ENCODE peak calls at places on chromosome 18, in eight cellular contexts. W is fibroblast of lung; M is fibroblast of the aortic adventitia; O is testis; G is body of pancreas; Q is mesothelial cell of epicardium; A is CD8-positive, alpha-beta T cell; H is gastrocnemius medialis. J is an unnamed sample.

GRCh38 chr18:76273036-76273545 is 222.0 kb downstream of the ZNF516 start:
- DNase-seq in W (no peak), M (no peak), O (no peak), G (no peak), Q (no peak), A (no peak), H (no peak), J (no peak)

GRCh38 chr18:27780061-27780740 is 396.7 kb downstream of the CDH2 start:
- DNase-seq in W (peak), M (no peak), O (no peak), G (no peak), Q (no peak), A (no peak), H (no peak), J (no peak)

GRCh38 chr18:52367962-52368745 is 28.2 kb downstream of the DCC start:
- DNase-seq in W (no peak), M (no peak), O (no peak), G (no peak), Q (no peak), A (no peak), H (no peak), J (no peak)

GRCh38 chr18:56900195-56901094 is 246.4 kb upstream of the BOD1L2 start:
- DNase-seq in W (no peak), M (no peak), O (no peak), G (no peak), Q (no peak), A (no peak), H (no peak), J (no peak)

GRCh38 chr18:54717673-54718435 is 110.4 kb upstream of the RAB27B start:
- DNase-seq in W (peak), M (no peak), O (no peak), G (no peak), Q (no peak), A (peak), H (no peak), J (peak)

GRCh38 chr18:55547705-55548056 is 40.3 kb downstream of the TCF4 start:
- DNase-seq in W (no peak), M (no peak), O (no peak), G (no peak), Q (no peak), A (no peak), H (no peak), J (no peak)

GRCh38 chr18:5969355-5970003 is 74.2 kb upstream of the TMEM200C start:
- DNase-seq in W (no peak), M (no peak), O (no peak), G (no peak), Q (no peak), A (no peak), H (no peak), J (no peak)

GRCh38 chr18:8329186-8329771 is 280.0 kb upstream of the RAB12 start:
- DNase-seq in W (peak), M (peak), O (no peak), G (no peak), Q (no peak), A (no peak), H (peak), J (no peak)

GRCh38 chr18:49431563-49431962 is 28.9 kb downstream of the DYM start:
- DNase-seq in W (peak), M (no peak), O (no peak), G (no peak), Q (no peak), A (no peak), H (no peak), J (no peak)

GRCh38 chr18:2441544-2441943 is 129.8 kb downstream of the METTL4 start:
- DNase-seq in W (peak), M (no peak), O (no peak), G (no peak), Q (no peak), A (no peak), H (no peak), J (no peak)

GRCh38 chr18:23276456-23276855 is 141.2 kb downstream of the CABLES1 start:
- DNase-seq in W (no peak), M (peak), O (no peak), G (no peak), Q (no peak), A (no peak), H (no peak), J (no peak)

GRCh38 chr18:77086656-77087390 is 45.8 kb downstream of the MBP start:
- DNase-seq in W (no peak), M (peak), O (no peak), G (no peak), Q (no peak), A (no peak), H (peak), J (peak)

GRCh38 chr18:13800505-13801259 is 23.3 kb upstream of the MC5R start:
- DNase-seq in W (peak), M (peak), O (peak), G (peak), Q (peak), A (peak), H (no peak), J (peak)

GRCh38 chr18:37520508-37520907 is 45.1 kb downstream of the CELF4 start:
- DNase-seq in W (no peak), M (no peak), O (no peak), G (no peak), Q (no peak), A (no peak), H (no peak), J (no peak)

GRCh38 chr18:46260016-46260878 is 156.1 kb downstream of the HAUS1 start:
- DNase-seq in W (peak), M (peak), O (no peak), G (no peak), Q (no peak), A (no peak), H (no peak), J (no peak)

GRCh38 chr18:59660398-59660797 is 36.8 kb downstream of the CCBE1 start:
- DNase-seq in W (no peak), M (no peak), O (no peak), G (no peak), Q (no peak), A (no peak), H (no peak), J (no peak)

GRCh38 chr18:26745288-26745975 is 120.1 kb downstream of the AQP4 start:
- DNase-seq in W (no peak), M (no peak), O (no peak), G (peak), Q (no peak), A (no peak), H (no peak), J (no peak)

GRCh38 chr18:2303517-2304238 is 267.6 kb downstream of the METTL4 start:
- DNase-seq in W (peak), M (peak), O (no peak), G (no peak), Q (no peak), A (no peak), H (no peak), J (no peak)

GRCh38 chr18:34330308-34330707 is 105.6 kb upstream of the NOL4 start:
- DNase-seq in W (no peak), M (no peak), O (no peak), G (no peak), Q (no peak), A (no peak), H (no peak), J (no peak)

GRCh38 chr18:76005632-76006031 is 489.4 kb downstream of the ZNF516 start:
- DNase-seq in W (no peak), M (no peak), O (no peak), G (no peak), Q (no peak), A (no peak), H (no peak), J (no peak)

GRCh38 chr18:29083545-29083944 is 906.6 kb upstream of the CDH2 start:
- DNase-seq in W (no peak), M (peak), O (no peak), G (no peak), Q (no peak), A (no peak), H (no peak), J (no peak)

GRCh38 chr18:27185025-27185763 is at the start of gene CHST9:
- DNase-seq in W (no peak), M (no peak), O (peak), G (peak), Q (no peak), A (no peak), H (no peak), J (peak)

GRCh38 chr18:59301974-59302373 is 16.5 kb downstream of the CPLX4 start:
- DNase-seq in W (no peak), M (no peak), O (no peak), G (no peak), Q (no peak), A (no peak), H (no peak), J (no peak)

GRCh38 chr18:79405781-79406575 is 10.2 kb downstream of the NFATC1 start:
- DNase-seq in W (no peak), M (no peak), O (peak), G (peak), Q (no peak), A (peak), H (peak), J (no peak)

GRCh38 chr18:470661-471501 is 29.6 kb downstream of the COLEC12 start:
- DNase-seq in W (peak), M (peak), O (no peak), G (no peak), Q (no peak), A (no peak), H (no peak), J (no peak)

GRCh38 chr18:24611075-24611474 is 150.6 kb downstream of the HRH4 start:
- DNase-seq in W (no peak), M (no peak), O (no peak), G (no peak), Q (no peak), A (no peak), H (no peak), J (peak)

GRCh38 chr18:40094441-40094840 is 1860.6 kb upstream of the PIK3C3 start:
- DNase-seq in W (peak), M (no peak), O (no peak), G (no peak), Q (no peak), A (no peak), H (no peak), J (no peak)

GRCh38 chr18:39296293-39296888 is 1730.8 kb upstream of the CELF4 start:
- DNase-seq in W (no peak), M (no peak), O (no peak), G (no peak), Q (no peak), A (no peak), H (no peak), J (no peak)

GRCh38 chr18:44197837-44198236 is 482.9 kb upstream of the SETBP1 start:
- DNase-seq in W (no peak), M (no peak), O (no peak), G (no peak), Q (no peak), A (no peak), H (no peak), J (no peak)

GRCh38 chr18:48902856-48903601 is 47.7 kb downstream of the SMAD7 start:
- DNase-seq in W (peak), M (peak), O (peak), G (peak), Q (no peak), A (no peak), H (peak), J (peak)

GRCh38 chr18:14086459-14087231 is 45.6 kb downstream of the ZNF519 start:
- DNase-seq in W (peak), M (peak), O (peak), G (peak), Q (no peak), A (no peak), H (no peak), J (peak)

GRCh38 chr18:25672490-25672889 is 320.5 kb upstream of the ZNF521 start:
- DNase-seq in W (no peak), M (no peak), O (peak), G (no peak), Q (no peak), A (no peak), H (no peak), J (peak)
- TF ChIP-seq CTCF in W (no peak), M (no peak), O (no peak), G (no peak), Q (no peak), A (no peak), H (no peak), J (peak)

DNA sequence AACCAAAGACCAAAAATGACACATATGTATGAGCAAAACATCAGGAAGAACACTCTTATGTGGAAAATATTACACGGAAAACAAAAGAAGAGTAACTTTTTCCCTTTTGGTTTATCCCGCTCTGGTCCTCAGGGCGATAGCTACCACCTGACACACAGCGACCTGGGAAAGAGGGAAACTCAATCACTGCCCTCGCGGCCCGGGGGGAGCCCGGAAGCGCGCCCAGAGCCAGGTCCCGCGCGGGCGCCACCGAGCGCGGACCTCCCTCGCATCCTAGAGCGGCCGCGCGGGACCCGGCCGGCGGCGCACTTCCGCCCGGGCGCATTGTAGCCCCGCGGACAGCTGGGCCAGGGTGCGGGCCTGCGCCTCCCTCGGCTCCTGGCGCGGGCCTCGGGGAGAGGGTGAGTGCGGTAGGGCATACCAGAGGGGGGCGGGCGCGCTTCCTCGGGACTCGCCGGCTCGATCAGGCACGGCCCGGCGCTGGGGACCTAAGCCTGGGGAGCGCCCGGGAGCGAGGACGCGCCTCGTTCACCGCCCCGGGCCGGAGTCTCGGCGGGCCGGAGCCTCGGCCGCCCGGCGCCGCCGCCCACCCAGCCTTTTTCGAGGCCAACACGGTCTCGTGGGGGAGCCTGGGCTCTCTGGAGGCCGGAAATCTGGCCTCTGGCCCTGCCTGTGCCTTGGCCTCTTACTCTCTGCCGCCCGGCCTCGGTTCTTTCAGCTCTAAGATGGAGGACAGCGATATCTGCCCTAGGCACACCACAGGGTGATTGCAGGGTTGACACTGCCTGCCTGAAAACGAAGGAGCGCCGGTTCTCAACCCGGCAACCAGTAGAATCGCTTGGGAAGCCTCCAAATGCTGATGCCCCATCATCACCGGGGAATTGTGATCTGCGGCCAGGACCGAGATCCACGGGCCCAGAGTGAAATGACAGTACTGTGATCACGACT is at the start of gene ELAC1:
- DNase-seq in W (peak), M (peak), O (peak), G (peak), Q (peak), A (peak), H (peak), J (peak)
- TF ChIP-seq CTCF in W (no peak), M (no peak), O (no peak), G (no peak), Q (no peak), A (no peak), H (no peak), J (peak)

GRCh38 chr18:22108674-22109073 is 60.7 kb upstream of the GATA6 start:
- DNase-seq in W (no peak), M (peak), O (no peak), G (peak), Q (no peak), A (no peak), H (no peak), J (peak)
- TF ChIP-seq CTCF in W (peak), M (peak), O (no peak), G (peak), Q (no peak), A (no peak), H (no peak), J (peak)

DNA sequence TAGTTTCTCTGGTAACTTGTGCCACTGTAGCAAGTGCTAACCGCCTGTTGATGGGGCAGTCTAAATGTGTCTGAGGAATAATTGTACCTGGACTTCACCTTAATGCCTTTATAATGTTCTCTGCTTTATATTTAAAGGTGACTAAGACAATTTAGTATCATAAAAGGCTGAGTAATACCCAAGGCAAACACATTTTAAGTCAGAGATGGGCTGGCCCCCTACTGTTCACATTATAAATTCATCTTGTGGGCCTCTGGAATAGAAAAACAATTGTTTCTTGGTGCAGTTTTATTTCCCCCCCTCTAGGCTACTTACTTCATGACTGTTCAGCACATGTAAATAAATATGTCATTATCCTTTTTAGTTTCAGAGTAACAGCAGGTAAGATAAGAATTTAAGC is 559.3 kb upstream of the PIK3C3 start:
- DNase-seq in W (peak), M (no peak), O (no peak), G (no peak), Q (no peak), A (no peak), H (no peak), J (no peak)
- TF ChIP-seq CTCF in W (peak), M (no peak), O (no peak), G (no peak), Q (peak), A (no peak), H (no peak), J (peak)